ENCODE peak calls at places on chromosomes 1 and 21, in four cellular contexts. One of them, this sample, is unnamed.

GRCh38 chr1:40014253-40014706 is 26.2 kb upstream of the CAP1 start:
- DNase-seq in tibial artery: no peak
- DNase-seq in neural crest cell: no peak
- DNase-seq in uterus: no peak
- DNase-seq in this sample: no peak

GRCh38 chr1:87816646-87817045 is 488.0 kb downstream of the LMO4 start:
- DNase-seq in neural crest cell: no peak
- DNase-seq in uterus: no peak
- DNase-seq in tibial artery: no peak
- DNase-seq in this sample: no peak

GRCh38 chr1:225926551-225927113 is 2.6 kb upstream of the PYCR2 start:
- DNase-seq in neural crest cell: no peak
- DNase-seq in uterus: no peak
- DNase-seq in tibial artery: no peak
- DNase-seq in this sample: no peak

GRCh38 chr1:55255901-55256300 is 40.7 kb upstream of the USP24 start:
- DNase-seq in uterus: no peak
- DNase-seq in tibial artery: no peak
- DNase-seq in neural crest cell: no peak
- DNase-seq in this sample: no peak

GRCh38 chr1:15110867-15111230 is 42.7 kb upstream of the TMEM51 start:
- DNase-seq in tibial artery: no peak
- DNase-seq in neural crest cell: no peak
- DNase-seq in uterus: no peak
- DNase-seq in this sample: no peak

GRCh38 chr1:27435566-27436203 is 43.3 kb downstream of the GPR3 start:
- DNase-seq in neural crest cell: no peak
- DNase-seq in tibial artery: no peak
- DNase-seq in uterus: no peak
- DNase-seq in this sample: no peak

GRCh38 chr21:32463889-32464300 is 51.4 kb downstream of the EVA1C start:
- DNase-seq in uterus: no peak
- DNase-seq in neural crest cell: no peak
- DNase-seq in tibial artery: no peak
- DNase-seq in this sample: no peak

GRCh38 chr1:7265771-7266371 is 480.6 kb downstream of the CAMTA1 start:
- DNase-seq in neural crest cell: no peak
- DNase-seq in tibial artery: no peak
- DNase-seq in uterus: no peak
- DNase-seq in this sample: no peak

DNA sequence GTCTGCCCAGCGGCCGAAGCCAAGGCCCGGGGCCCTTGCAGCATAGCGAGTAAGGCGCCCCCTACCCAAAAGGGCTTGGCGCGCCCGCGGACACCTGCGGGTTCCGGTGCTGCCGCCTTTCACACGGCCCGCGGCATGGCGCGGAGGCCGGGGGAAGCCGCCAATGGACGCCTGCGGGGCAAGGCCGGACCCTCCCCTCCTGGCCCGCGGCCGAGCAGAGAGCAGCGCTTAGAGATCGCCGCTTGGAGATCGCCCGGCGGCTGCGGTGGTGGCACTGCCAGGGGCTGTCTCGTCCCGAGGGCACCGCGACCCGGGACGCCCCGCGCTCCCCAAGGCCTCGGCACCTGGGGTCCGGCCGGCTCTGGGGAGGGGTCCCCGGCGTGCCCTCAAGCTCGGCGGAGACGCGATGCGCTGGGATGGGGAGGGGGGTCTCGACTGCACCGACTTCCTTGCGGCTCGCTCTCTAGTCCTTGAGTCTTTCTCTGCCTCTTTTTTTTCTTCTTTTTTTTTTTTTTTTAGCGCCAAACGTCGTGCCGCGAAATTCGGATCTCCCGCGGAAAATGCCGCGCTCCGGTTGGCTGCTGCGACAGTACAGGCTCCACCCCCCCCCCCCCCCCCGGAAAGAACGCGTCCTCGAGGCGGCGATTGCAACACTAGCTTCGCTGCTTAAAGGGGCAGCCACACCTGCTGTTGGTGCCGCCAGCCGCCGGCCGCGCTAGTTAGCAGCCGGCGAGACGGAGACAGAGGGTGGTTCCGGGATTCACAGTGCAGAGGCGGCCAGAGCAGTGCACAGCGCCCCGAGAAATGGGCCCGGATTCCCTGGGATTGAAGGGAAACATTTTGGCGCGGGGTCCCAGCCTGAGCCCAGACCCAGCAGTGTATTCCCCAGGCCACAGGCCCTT is at the start of gene E2F2:
- DNase-seq in neural crest cell: peak
- DNase-seq in tibial artery: peak
- DNase-seq in uterus: peak
- DNase-seq in this sample: peak
- TF ChIP-seq CTCF in neural crest cell: peak
- TF ChIP-seq CTCF in tibial artery: no peak
- TF ChIP-seq CTCF in uterus: no peak
- TF ChIP-seq CTCF in this sample: peak

DNA sequence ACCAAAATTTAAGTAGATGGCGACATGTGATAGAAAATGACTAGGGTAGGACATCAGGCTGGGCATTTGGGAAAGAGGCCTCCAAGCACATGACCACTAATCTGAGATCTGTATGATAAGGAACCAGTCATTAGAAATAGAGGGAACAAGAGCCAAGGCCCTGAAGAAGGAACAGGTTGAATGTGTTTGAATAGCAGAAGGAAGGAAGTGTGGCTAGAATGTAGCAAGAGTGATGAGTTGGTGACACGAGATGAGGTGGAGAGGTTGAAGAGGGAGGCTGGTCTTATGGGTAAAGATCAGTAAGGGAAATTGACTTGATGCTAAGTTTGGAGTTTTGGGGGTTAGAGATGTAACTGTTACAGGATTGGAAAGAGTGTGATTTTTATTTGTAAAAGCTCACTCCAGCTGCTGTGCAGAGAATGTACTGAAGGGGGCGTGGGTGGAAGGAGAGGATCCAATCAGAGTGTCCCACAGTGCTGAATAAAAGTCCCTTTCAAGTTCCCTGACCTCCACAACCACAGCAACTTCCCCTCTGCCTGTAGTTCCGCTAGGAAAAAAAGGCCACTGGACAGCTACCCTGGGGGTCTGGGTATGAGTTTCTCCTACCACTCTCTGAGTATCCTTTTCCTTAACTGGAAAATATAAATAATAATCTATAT is 295.0 kb downstream of the OMA1 start:
- DNase-seq in tibial artery: no peak
- DNase-seq in uterus: no peak
- DNase-seq in neural crest cell: peak
- DNase-seq in this sample: no peak
- TF ChIP-seq CTCF in tibial artery: no peak
- TF ChIP-seq CTCF in uterus: no peak
- TF ChIP-seq CTCF in neural crest cell: peak
- TF ChIP-seq CTCF in this sample: peak

GRCh38 chr1:48681476-48682305 is 95.0 kb downstream of the BEND5 start:
- DNase-seq in neural crest cell: no peak
- DNase-seq in uterus: peak
- DNase-seq in tibial artery: no peak
- DNase-seq in this sample: no peak
- TF ChIP-seq CTCF in neural crest cell: no peak
- TF ChIP-seq CTCF in uterus: no peak
- TF ChIP-seq CTCF in tibial artery: no peak
- TF ChIP-seq CTCF in this sample: no peak

DNA sequence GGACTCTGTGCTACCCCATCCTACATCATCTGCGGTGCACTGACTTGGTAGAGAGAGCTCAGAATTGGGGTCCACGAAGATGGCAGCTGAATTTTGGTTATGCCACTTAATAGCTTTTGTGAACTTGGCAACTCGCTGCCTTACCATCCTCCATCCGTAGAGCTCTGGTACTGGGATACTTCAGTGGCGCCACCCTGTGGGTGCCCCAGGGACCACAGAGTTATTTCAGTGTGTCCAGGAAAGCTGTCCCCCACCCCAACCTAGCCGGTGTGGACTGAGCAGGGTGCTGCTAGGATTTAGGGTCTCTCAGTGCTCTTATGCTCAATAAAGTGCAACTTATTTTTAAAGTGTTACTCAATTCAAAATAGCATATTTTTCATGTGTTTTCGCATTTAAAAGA is 9.0 kb upstream of the USF1 start:
- DNase-seq in uterus: no peak
- DNase-seq in neural crest cell: no peak
- DNase-seq in tibial artery: no peak
- DNase-seq in this sample: no peak
- TF ChIP-seq CTCF in uterus: no peak
- TF ChIP-seq CTCF in neural crest cell: peak
- TF ChIP-seq CTCF in tibial artery: no peak
- TF ChIP-seq CTCF in this sample: no peak

GRCh38 chr1:85325920-85326319 is 49.5 kb upstream of the BCL10 start:
- DNase-seq in neural crest cell: no peak
- DNase-seq in tibial artery: no peak
- DNase-seq in uterus: no peak
- DNase-seq in this sample: no peak
- TF ChIP-seq CTCF in neural crest cell: no peak
- TF ChIP-seq CTCF in tibial artery: no peak
- TF ChIP-seq CTCF in uterus: no peak
- TF ChIP-seq CTCF in this sample: no peak

DNA sequence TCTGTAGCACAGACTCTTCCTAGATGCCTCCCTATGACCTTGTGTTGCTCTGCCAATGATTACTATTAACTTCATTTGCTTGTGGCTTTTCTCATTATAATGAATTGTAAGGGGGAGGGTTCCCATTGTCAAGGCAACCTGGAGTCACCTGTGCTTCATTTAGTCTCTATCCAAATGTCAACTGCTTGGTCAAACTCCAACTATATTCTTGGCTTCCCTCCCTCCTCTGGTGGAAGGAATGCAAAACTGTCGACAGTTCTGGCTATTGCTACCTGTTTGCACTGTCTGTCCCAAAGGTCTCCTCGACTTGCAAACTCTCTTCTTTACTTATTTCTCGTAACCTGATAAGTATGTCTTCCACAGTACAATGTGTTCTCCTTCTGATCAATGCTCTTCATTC is 100.3 kb downstream of the CACNA1E start:
- DNase-seq in neural crest cell: no peak
- DNase-seq in uterus: no peak
- DNase-seq in tibial artery: no peak
- DNase-seq in this sample: no peak
- TF ChIP-seq CTCF in neural crest cell: peak
- TF ChIP-seq CTCF in uterus: no peak
- TF ChIP-seq CTCF in tibial artery: no peak
- TF ChIP-seq CTCF in this sample: peak